ENCODE peak calls at places on chromosomes 16 and 17, in ten cellular contexts. W is body of pancreas, M is AG10803, T is cardiac muscle cell, B is GM12864, O is lower leg skin, S is A549, Q is cardiac fibroblast, N is uterus, E is astrocyte of the cerebellum. R is an unnamed sample.

GRCh38 chr16:76650579-76650978 is 373.4 kb downstream of the CNTNAP4 start:
- DNase-seq in E (no peak), Q (no peak), W (no peak), T (no peak), S (peak), O (no peak), M (no peak), B (no peak), N (no peak), R (no peak)

GRCh38 chr17:76005263-76006149 is 4.9 kb downstream of the CDK3 start:
- DNase-seq in E (no peak), S (peak), N (peak), W (peak), Q (peak), M (peak), T (peak), B (no peak), O (peak), R (peak)

GRCh38 chr16:14310519-14310991 is 239.4 kb downstream of the MRTFB start:
- DNase-seq in Q (peak), O (no peak), N (no peak), W (no peak), M (peak), T (no peak), B (peak), S (peak), E (no peak), R (peak)

GRCh38 chr17:74573169-74573568 is 5.9 kb upstream of the CD300H start:
- DNase-seq in W (no peak), Q (no peak), S (peak), O (no peak), T (no peak), N (no peak), E (no peak), M (no peak), B (no peak), R (no peak)

GRCh38 chr16:23134274-23134673 is 15.0 kb downstream of the USP31 start:
- DNase-seq in Q (peak), O (no peak), S (no peak), N (peak), M (no peak), T (no peak), W (peak), B (no peak), E (no peak), R (no peak)

GRCh38 chr17:73802314-73802713 is 158.1 kb upstream of the SDK2 start:
- DNase-seq in T (no peak), O (peak), Q (no peak), W (no peak), M (no peak), N (no peak), B (no peak), E (no peak), S (no peak), R (no peak)

GRCh38 chr16:63921737-63922136 is 1200.1 kb downstream of the CDH11 start:
- DNase-seq in W (no peak), S (no peak), B (no peak), M (no peak), O (no peak), E (no peak), Q (no peak), T (no peak), N (no peak), R (no peak)

GRCh38 chr16:58501242-58502131 is 1.5 kb downstream of the NDRG4 start:
- DNase-seq in E (no peak), B (no peak), W (peak), S (no peak), T (peak), O (peak), Q (no peak), M (no peak), N (no peak), R (no peak)

GRCh38 chr17:48961516-48962233 is 6.7 kb downstream of the GIP start:
- DNase-seq in N (no peak), S (peak), E (no peak), O (no peak), B (no peak), Q (peak), W (no peak), M (peak), T (peak), R (peak)

GRCh38 chr17:47318197-47318918 is 5.4 kb upstream of the EFCAB13 start:
- DNase-seq in B (no peak), N (no peak), M (no peak), S (no peak), Q (no peak), O (no peak), T (no peak), W (no peak), E (no peak), R (no peak)

GRCh38 chr17:76179496-76180467 is 38.7 kb upstream of the FOXJ1 start:
- DNase-seq in T (no peak), Q (peak), E (no peak), W (no peak), O (no peak), N (no peak), M (peak), S (peak), B (no peak), R (no peak)

GRCh38 chr16:20814761-20815160 is 8.4 kb downstream of the REXO5 start:
- DNase-seq in E (peak), B (no peak), M (no peak), W (no peak), T (no peak), Q (peak), O (no peak), S (no peak), N (no peak), R (peak)

GRCh38 chr17:72985882-72986720 is 106.4 kb downstream of the SLC39A11 start:
- DNase-seq in O (peak), M (peak), W (peak), Q (peak), B (no peak), N (peak), T (peak), S (peak), E (peak), R (peak)

GRCh38 chr17:80129006-80129565 is 17.8 kb downstream of the EIF4A3 start:
- DNase-seq in O (no peak), W (no peak), N (no peak), T (no peak), Q (peak), E (no peak), B (no peak), M (peak), S (no peak), R (no peak)

GRCh38 chr17:39141294-39141693 is 10.1 kb downstream of the PLXDC1 start:
- DNase-seq in T (no peak), S (no peak), M (no peak), Q (no peak), E (no peak), B (no peak), O (no peak), W (no peak), N (no peak), R (no peak)

GRCh38 chr17:64641499-64641898 is 20.6 kb downstream of the SMURF2 start:
- DNase-seq in O (no peak), T (no peak), M (peak), S (peak), W (peak), N (no peak), E (peak), B (no peak), Q (peak), R (peak)

GRCh38 chr16:50301626-50302471 is 35.5 kb downstream of the ADCY7 start:
- DNase-seq in M (peak), Q (peak), E (peak), N (no peak), S (peak), W (peak), O (peak), T (no peak), B (no peak), R (peak)

GRCh38 chr17:57832299-57832698 is 17.5 kb downstream of the MRPS23 start:
- DNase-seq in T (no peak), Q (no peak), O (no peak), B (no peak), S (no peak), W (no peak), N (no peak), E (no peak), M (no peak), R (no peak)

GRCh38 chr17:57834146-57834741 is 15.6 kb downstream of the MRPS23 start:
- DNase-seq in W (peak), N (no peak), S (no peak), M (peak), T (no peak), O (no peak), E (no peak), B (no peak), Q (peak), R (peak)

GRCh38 chr17:57832711-57833596 is 16.9 kb downstream of the MRPS23 start:
- DNase-seq in S (peak), O (peak), B (peak), E (peak), W (peak), T (peak), N (peak), Q (peak), M (peak), R (peak)

GRCh38 chr17:57835333-57835900 is 14.4 kb downstream of the MRPS23 start:
- DNase-seq in T (no peak), E (no peak), B (no peak), S (no peak), M (no peak), N (no peak), O (no peak), Q (no peak), W (no peak), R (no peak)

DNA sequence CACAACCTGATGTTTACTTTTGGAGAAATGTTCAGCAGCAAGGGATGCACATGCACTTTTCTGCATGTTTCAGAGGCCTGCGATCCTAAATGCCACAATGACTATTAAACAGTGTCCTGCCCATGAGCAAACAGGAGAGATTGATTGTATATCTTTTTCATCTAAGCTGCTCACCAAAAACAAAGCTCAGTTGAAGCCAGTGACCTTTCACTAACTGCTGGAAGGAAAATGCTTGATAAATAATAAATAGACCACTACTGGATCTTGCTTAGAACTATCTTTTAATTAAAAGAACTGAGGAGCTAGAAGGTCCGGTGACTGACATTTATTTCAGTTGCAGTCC is 16.3 kb downstream of the MRPS23 start:
- DNase-seq in W (no peak), S (no peak), N (no peak), B (no peak), O (no peak), T (no peak), Q (no peak), E (no peak), M (no peak), R (no peak)
- TF ChIP-seq CTCF in W (no peak), S (no peak), N (no peak), B (no peak), O (no peak), T (no peak), Q (no peak), E (no peak), M (no peak), R (no peak)

GRCh38 chr16:84875846-84876245 is 56.1 kb downstream of the CRISPLD2 start:
- DNase-seq in W (no peak), S (peak), Q (no peak), O (no peak), N (no peak), M (no peak), E (no peak), T (no peak), B (no peak), R (no peak)

GRCh38 chr16:84874553-84874952 is 54.8 kb downstream of the CRISPLD2 start:
- DNase-seq in Q (peak), N (no peak), W (no peak), O (no peak), M (no peak), B (no peak), T (no peak), E (no peak), S (no peak), R (no peak)

GRCh38 chr16:84876873-84877606 is 57.3 kb downstream of the CRISPLD2 start:
- DNase-seq in B (no peak), W (no peak), E (no peak), T (no peak), M (no peak), S (no peak), N (no peak), Q (no peak), O (no peak), R (no peak)

GRCh38 chr16:84874983-84875382 is 55.2 kb downstream of the CRISPLD2 start:
- DNase-seq in E (no peak), N (no peak), S (no peak), Q (no peak), B (no peak), T (no peak), O (no peak), W (no peak), M (no peak), R (no peak)

GRCh38 chr16:84874004-84874435 is 54.2 kb downstream of the CRISPLD2 start:
- DNase-seq in T (no peak), E (no peak), M (no peak), Q (peak), B (no peak), N (no peak), W (no peak), S (no peak), O (no peak), R (no peak)
- H3K4me3 ChIP-seq in T (no peak), E (no peak), M (no peak), Q (no peak), B (no peak), N (no peak), W (no peak), S (no peak), O (no peak), R (no peak)

DNA sequence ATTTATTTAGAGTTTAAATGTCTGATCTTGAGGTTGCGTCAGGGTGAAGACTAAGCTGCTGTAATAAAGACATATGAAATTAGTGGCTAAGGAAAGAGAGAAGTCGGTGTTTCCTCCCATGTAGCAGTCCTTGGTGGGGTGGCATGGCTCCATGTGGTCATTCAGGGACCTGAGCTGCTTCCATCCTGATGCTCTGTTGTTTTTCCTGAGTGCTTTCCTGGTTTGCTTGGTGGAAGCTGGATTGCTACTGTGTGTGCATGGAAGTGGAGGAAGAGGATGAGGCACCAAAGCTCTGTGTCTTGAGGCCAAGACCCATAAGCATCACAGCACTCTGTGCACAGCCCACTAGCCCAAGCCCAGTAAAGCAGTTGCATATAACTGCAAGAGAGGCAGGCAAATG is 241.8 kb upstream of the CACNG5 start:
- DNase-seq in N (no peak), Q (no peak), T (no peak), M (no peak), B (no peak), S (no peak), E (no peak), O (no peak), W (no peak), R (no peak)
- TF ChIP-seq CTCF in N (no peak), Q (no peak), T (no peak), M (no peak), B (no peak), S (no peak), E (no peak), O (no peak), W (no peak), R (no peak)

DNA sequence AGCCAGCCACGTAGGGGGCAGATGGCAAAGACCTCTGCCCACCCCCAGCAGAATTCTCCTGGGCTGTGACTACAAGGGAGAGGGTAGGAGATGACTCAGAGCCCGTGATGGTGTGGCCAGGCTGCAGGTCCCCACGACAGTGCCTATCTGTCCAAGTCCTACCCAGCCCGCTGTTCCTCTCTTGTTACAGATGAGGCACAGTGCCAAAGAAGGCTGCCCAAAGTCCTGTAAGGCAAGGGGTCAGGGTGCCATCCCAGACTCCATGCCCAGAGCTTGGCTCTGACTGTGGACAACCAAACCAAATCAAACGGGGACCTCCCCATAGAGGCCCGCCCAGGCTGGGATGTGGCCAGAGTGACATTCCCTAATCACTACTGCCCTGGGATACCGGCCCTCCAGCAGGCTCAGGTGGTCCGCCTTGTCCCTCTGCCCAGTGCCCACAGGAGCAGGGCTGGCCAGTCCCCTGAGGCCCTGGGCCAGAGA is 12.6 kb upstream of the BCAR1 start:
- DNase-seq in N (peak), S (no peak), O (peak), Q (no peak), W (peak), T (no peak), M (no peak), E (no peak), B (no peak), R (no peak)
- H3K4me3 ChIP-seq in N (peak), S (peak), O (no peak), Q (peak), W (no peak), T (no peak), M (peak), E (peak), B (no peak), R (peak)

DNA sequence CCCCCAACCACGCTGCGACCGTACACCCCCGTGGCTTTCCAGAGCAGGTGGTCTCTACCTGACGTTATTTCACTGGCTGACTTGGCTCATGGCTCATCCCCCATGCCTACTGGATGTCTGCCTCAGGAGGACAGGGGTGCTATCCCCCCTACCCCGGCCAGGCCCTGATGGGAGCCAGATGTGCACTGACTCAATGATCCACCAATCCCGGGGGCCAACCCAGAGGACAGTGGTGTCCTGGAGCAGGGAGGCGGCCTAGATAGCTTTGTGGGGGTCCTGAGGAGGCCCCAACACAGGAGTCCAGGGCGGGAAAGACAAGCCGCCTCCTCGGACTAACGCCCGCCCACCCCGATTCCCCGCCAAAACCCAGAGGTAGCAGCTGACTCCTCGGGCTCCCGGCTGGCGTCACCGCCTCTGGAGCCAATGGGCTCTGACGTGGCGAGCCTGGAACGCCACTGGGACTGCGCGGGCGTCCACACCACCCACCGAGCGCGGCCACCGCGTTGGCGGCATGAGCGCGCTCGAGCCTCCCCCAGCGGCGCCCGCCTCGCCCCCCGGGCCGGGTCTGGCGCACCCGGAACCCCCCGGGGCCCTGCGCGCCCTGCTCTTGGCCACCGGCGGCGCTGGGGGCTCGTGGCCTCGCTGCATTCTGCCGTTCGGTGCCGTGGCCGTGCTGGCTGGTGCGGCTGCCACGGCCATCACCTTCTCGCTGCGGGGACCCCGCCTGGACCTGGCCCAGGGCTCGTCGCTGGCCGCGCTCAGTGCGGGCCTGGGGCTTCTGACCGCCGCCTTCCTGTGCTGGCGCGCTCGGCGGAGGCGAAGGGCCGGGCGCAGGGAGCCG is 3.6 kb upstream of the NTN3 start:
- DNase-seq in O (peak), E (peak), T (peak), S (peak), Q (peak), M (peak), W (peak), B (no peak), N (peak), R (peak)
- TF ChIP-seq CTCF in O (no peak), E (no peak), T (no peak), S (no peak), Q (no peak), M (no peak), W (no peak), B (no peak), N (no peak), R (no peak)

DNA sequence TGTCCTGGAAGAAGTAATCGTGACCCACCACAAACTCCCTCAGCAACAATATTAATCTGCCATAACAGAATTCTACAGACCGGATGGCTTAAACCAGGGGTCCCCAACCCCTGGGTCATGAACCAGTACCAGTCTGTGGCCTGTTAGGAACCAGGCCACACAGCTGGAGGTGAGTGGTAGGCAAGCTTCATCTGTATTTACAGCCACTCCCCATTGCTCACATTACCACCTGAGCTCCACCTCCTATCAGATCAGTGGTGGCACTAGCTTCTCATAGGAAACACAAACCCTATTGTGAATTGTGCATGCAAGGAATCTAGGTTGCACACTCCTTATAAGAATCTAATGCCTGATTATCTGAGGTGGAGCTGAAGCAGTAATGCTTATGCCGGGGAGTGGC is 74.4 kb downstream of the NOG start:
- DNase-seq in O (no peak), W (no peak), M (no peak), N (no peak), E (no peak), T (no peak), B (no peak), S (no peak), Q (no peak), R (no peak)
- H3K4me3 ChIP-seq in O (no peak), W (no peak), M (no peak), N (no peak), E (no peak), T (no peak), B (no peak), S (no peak), Q (no peak), R (no peak)

DNA sequence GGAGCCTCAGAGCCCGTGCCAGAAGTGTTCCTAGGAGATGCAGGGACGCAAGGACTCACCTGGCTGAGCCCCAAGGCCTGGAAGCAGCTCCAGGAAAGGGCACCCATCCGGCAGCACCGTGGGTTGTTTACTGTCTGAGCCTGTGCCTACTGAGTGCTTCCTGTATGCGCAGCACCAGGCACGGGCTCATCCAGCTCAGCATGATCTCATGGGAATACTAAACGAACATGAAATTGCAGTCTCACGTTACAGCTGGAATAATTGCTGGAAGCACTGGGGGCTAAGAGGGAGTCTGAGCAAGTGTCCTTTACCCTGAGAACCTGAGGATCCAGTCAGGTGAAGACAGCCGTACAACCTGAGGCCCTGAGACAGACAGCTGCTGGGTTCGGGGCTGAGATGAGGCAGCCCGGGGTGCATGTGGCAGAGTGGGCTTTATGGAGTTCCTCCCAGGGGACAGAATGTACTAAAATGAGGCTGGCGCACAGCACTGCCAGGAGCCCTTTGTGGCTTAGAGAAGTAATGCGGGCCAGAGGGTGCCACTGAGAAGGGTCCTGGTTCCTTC is 5.4 kb downstream of the CTRL start:
- DNase-seq in W (peak), M (no peak), T (no peak), S (no peak), Q (no peak), E (no peak), B (no peak), O (peak), N (no peak), R (peak)
- TF ChIP-seq CTCF in W (peak), M (no peak), T (no peak), S (no peak), Q (peak), E (peak), B (peak), O (no peak), N (no peak), R (no peak)